ENCODE peak calls at places on chromosome 18, in eight cellular contexts. D is upper lobe of right lung; C is tibial artery; E is SK-N-SH; W is neural progenitor cell; N is colonic mucosa; L is psoas muscle; S is CD8-positive, alpha-beta T cell. H is an unnamed sample.

GRCh38 chr18:51621103-51621969 is 423.9 kb upstream of the MEX3C start:
- DNase-seq in S (peak; percentile 11), D (peak; percentile 64), E (peak; percentile 53), W (peak; percentile 81), N (peak; percentile 28), L (no peak), C (no peak), H (peak; percentile 31)

GRCh38 chr18:25223211-25223610 is 128.8 kb downstream of the ZNF521 start:
- DNase-seq in L (peak; percentile 53), D (no peak), W (peak; percentile 60), S (no peak), E (peak; percentile 20), N (no peak), C (no peak), H (no peak)

GRCh38 chr18:34631567-34631966 is 78.5 kb upstream of the DTNA start:
- DNase-seq in D (no peak), N (no peak), C (no peak), L (no peak), S (no peak), W (no peak), E (no peak), H (no peak)

GRCh38 chr18:76801567-76802505 is 20.5 kb upstream of the ZNF236 start:
- DNase-seq in C (peak; percentile 52), D (peak; percentile 84), S (peak; percentile 26), W (peak; percentile 70), L (peak; percentile 77), E (peak; percentile 91), N (peak; percentile 54), H (peak; percentile 64)

GRCh38 chr18:47250415-47251046 is 929 bp downstream of the SKOR2 start:
- DNase-seq in L (no peak), D (no peak), C (no peak), W (peak; percentile 60), E (peak; percentile 49), S (no peak), N (no peak), H (no peak)

GRCh38 chr18:3541549-3542386 is 91.8 kb downstream of the TGIF1 start:
- DNase-seq in D (no peak), L (no peak), C (no peak), N (no peak), W (no peak), S (no peak), E (no peak), H (no peak)

GRCh38 chr18:4399929-4400328 is 55.2 kb downstream of the DLGAP1 start:
- DNase-seq in D (no peak), L (no peak), W (no peak), E (no peak), S (no peak), N (no peak), C (no peak), H (no peak)

GRCh38 chr18:62324917-62325805 is at the start of gene TNFRSF11A:
- DNase-seq in N (peak; percentile 80), L (peak; percentile 58), W (peak; percentile 86), E (peak; percentile 88), S (peak; percentile 62), C (no peak), D (peak; percentile 83), H (peak; percentile 73)

GRCh38 chr18:70221156-70221910 is 15.8 kb upstream of the RTTN start:
- DNase-seq in N (no peak), L (no peak), C (no peak), D (no peak), S (no peak), W (peak; percentile 82), E (no peak), H (no peak)

GRCh38 chr18:57475408-57475807 is 40.2 kb downstream of the ONECUT2 start:
- DNase-seq in E (no peak), S (no peak), L (no peak), D (no peak), W (no peak), N (no peak), C (no peak), H (no peak)

GRCh38 chr18:10242922-10243680 is 211.3 kb upstream of the APCDD1 start:
- DNase-seq in L (no peak), N (no peak), W (peak; percentile 30), E (no peak), C (no peak), S (no peak), D (no peak), H (no peak)

GRCh38 chr18:23730850-23731249 is 41.6 kb downstream of the LAMA3 start:
- DNase-seq in N (no peak), W (no peak), D (no peak), E (no peak), C (no peak), S (no peak), L (no peak), H (no peak)

GRCh38 chr18:210075-210474 is 51.7 kb downstream of the USP14 start:
- DNase-seq in E (no peak), W (no peak), C (no peak), S (no peak), L (no peak), D (no peak), N (no peak), H (no peak)

GRCh38 chr18:211582-211981 is 53.2 kb downstream of the USP14 start:
- DNase-seq in C (no peak), L (no peak), N (no peak), E (no peak), S (no peak), D (no peak), W (no peak), H (no peak)

GRCh38 chr18:212780-213179 is 54.4 kb downstream of the USP14 start:
- DNase-seq in C (no peak), N (no peak), L (no peak), D (no peak), W (no peak), S (no peak), E (peak; percentile 8), H (no peak)

GRCh38 chr18:213505-213904 is 54.3 kb downstream of the THOC1 start:
- DNase-seq in C (no peak), S (no peak), N (no peak), L (no peak), E (no peak), D (no peak), W (no peak), H (no peak)

GRCh38 chr18:210780-211179 is 52.4 kb downstream of the USP14 start:
- DNase-seq in L (no peak), N (no peak), S (no peak), D (no peak), W (no peak), E (no peak), C (no peak), H (no peak)
- H3K36me3 ChIP-seq in L (peaks cover 96% of the 10 kb centered on the region), N (peaks cover 5% of the 10 kb centered on the region), S (peaks cover 18% of the 10 kb centered on the region), D (peaks cover 72% of the 10 kb centered on the region), W (peaks cover 22% of the 10 kb centered on the region), E (peaks cover 84% of the 10 kb centered on the region), C (peaks cover 62% of the 10 kb centered on the region), H (no peaks in the 10 kb centered on the region)

GRCh38 chr18:26777316-26778053 is 88.0 kb downstream of the AQP4 start:
- DNase-seq in W (peak; percentile 28), S (no peak), E (no peak), L (no peak), D (no peak), C (no peak), N (no peak), H (no peak)

GRCh38 chr18:26772691-26773090 is 92.8 kb downstream of the AQP4 start:
- DNase-seq in N (no peak), C (no peak), L (no peak), D (no peak), E (peak; percentile 39), S (no peak), W (no peak), H (no peak)

GRCh38 chr18:26768388-26768787 is 97.1 kb downstream of the AQP4 start:
- DNase-seq in W (peak; percentile 22), C (no peak), E (no peak), N (no peak), D (no peak), S (no peak), L (no peak), H (no peak)

DNA sequence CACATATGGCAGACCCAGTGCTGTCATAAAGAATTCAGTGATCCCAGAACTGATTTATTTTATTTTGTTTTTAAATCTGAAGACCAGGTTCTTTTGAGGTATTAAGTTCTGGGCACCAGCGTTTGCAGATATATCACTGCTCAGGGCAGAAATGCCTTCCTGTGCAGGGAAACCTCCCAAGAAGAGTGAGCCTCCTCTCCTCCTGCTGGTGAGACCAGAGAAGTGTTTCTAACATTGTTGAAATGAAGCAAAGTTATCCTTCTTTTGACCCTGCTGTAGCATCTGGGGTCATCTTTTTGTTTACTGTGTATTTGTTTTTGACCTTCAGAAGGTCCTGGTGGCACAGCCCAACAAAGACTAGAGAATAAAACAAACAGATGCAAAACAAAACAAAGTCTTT is 94.0 kb downstream of the AQP4 start:
- DNase-seq in D (no peak), N (no peak), W (peak; percentile 47), C (no peak), E (no peak), L (no peak), S (no peak), H (no peak)
- TF ChIP-seq CTCF in D (peak; percentile 38), N (no peak), W (peak; percentile 66), C (no peak), E (peak; percentile 41), L (no peak), S (no peak), H (no peak)

GRCh38 chr18:36176177-36176584 is 11.1 kb upstream of the MOCOS start:
- DNase-seq in E (no peak), W (no peak), S (no peak), D (no peak), C (no peak), L (no peak), N (peak; percentile 85), H (peak; percentile 84)

GRCh38 chr18:36179562-36180334 is 7.5 kb upstream of the MOCOS start:
- DNase-seq in C (peak; percentile 81), S (no peak), E (no peak), D (peak; percentile 80), L (peak; percentile 86), N (peak; percentile 63), W (no peak), H (peak; percentile 69)

GRCh38 chr18:36175481-36175880 is 11.8 kb upstream of the MOCOS start:
- DNase-seq in W (no peak), C (no peak), E (no peak), D (no peak), S (no peak), N (no peak), L (no peak), H (no peak)

GRCh38 chr18:36177913-36178312 is 9.4 kb upstream of the MOCOS start:
- DNase-seq in L (no peak), E (no peak), S (no peak), D (no peak), C (no peak), W (no peak), N (no peak), H (no peak)

DNA sequence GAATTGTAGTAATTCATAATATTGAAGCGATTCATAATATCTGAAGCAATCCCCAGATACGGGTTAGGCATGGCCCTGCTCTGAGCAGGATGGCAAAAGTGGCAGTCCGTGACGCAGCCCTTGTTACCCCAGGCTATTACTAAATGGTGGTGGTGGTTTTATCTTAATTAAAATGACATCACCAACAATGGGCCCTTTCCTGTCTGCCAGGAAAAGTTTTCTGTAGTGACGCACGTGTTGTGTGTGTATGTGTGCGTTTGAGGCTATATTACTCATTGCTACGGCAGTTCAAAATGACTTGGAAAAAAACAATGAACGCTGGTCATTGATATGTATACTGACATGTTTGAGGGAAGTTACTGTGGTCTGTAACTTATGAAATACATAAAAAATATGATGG is 10.6 kb upstream of the MOCOS start:
- DNase-seq in C (no peak), W (no peak), N (no peak), L (no peak), S (no peak), E (no peak), D (no peak), H (no peak)
- H3K36me3 ChIP-seq in C (peaks cover 38% of the 10 kb centered on the region), W (peaks cover 5% of the 10 kb centered on the region), N (no peaks in the 10 kb centered on the region), L (peaks cover 57% of the 10 kb centered on the region), S (peaks cover 19% of the 10 kb centered on the region), E (peaks cover 47% of the 10 kb centered on the region), D (peaks cover 51% of the 10 kb centered on the region), H (no peaks in the 10 kb centered on the region)

GRCh38 chr18:48675330-48675761 is 136.5 kb downstream of the CTIF start:
- DNase-seq in E (peak; percentile 90), N (peak; percentile 88), W (peak; percentile 88), D (peak; percentile 92), L (peak; percentile 93), C (peak; percentile 83), S (peak; percentile 80), H (peak; percentile 90)
- TF ChIP-seq CTCF in E (peak; percentile 87), N (peak; percentile 92), W (peak; percentile 84), D (peak; percentile 95), L (peak; percentile 95), C (peak; percentile 96), S (peak; percentile 91), H (peak; percentile 94)

H was measured in mucosa of descending colon.